ENCODE peak calls at places on chromosome 18, in four cellular contexts. G is progenitor cell of endocrine pancreas, J is fibroblast of lung, L is esophagus squamous epithelium. E is an unnamed sample.
A peak's percentile ranks its signal among the peaks of the same experiment; 100 is the strongest.

GRCh38 chr18:3604626-3605408 is 154.8 kb downstream of the TGIF1 start:
- DNase-seq in G (no peak), J (peak; percentile 97), L (no peak), E (no peak)

GRCh38 chr18:59451963-59452362 is 92.9 kb upstream of the LMAN1 start:
- DNase-seq in J (no peak), G (no peak), L (no peak), E (no peak)

GRCh38 chr18:58819051-58819450 is 45.6 kb upstream of the ZNF532 start:
- DNase-seq in G (no peak), J (no peak), L (no peak), E (no peak)

GRCh38 chr18:22550366-22550765 is 132.7 kb upstream of the CTAGE1 start:
- DNase-seq in L (no peak), G (no peak), J (no peak), E (no peak)

GRCh38 chr18:59639821-59640220 is 57.4 kb downstream of the CCBE1 start:
- DNase-seq in L (no peak), G (no peak), J (no peak), E (no peak)

GRCh38 chr18:44497757-44498490 is 182.8 kb upstream of the SETBP1 start:
- DNase-seq in J (no peak), G (no peak), L (no peak), E (no peak)

GRCh38 chr18:22846088-22846683 is 86.9 kb upstream of the RBBP8 start:
- DNase-seq in G (no peak), J (peak; percentile 43), L (no peak), E (no peak)

GRCh38 chr18:60413944-60414547 is 41.5 kb upstream of the MC4R start:
- DNase-seq in L (no peak), G (no peak), J (peak; percentile 9), E (peak; percentile 43)

GRCh38 chr18:45464619-45465018 is 150.7 kb upstream of the SLC14A2 start:
- DNase-seq in J (no peak), L (no peak), G (no peak), E (no peak)

GRCh38 chr18:63907649-63908048 is at the start of gene SERPINB10:
- DNase-seq in J (no peak), L (no peak), G (no peak), E (no peak)

GRCh38 chr18:3528251-3528650 is 78.3 kb downstream of the TGIF1 start:
- DNase-seq in L (no peak), J (no peak), G (no peak), E (no peak)

GRCh38 chr18:59748628-59749360 is 51.6 kb upstream of the CCBE1 start:
- DNase-seq in L (no peak), J (peak; percentile 74), G (no peak), E (no peak)

GRCh38 chr18:7417742-7418141 is 149.4 kb upstream of the PTPRM start:
- DNase-seq in J (no peak), L (no peak), G (no peak), E (no peak)

GRCh38 chr18:59606193-59607175 is 90.7 kb downstream of the CCBE1 start:
- DNase-seq in G (no peak), L (no peak), J (peak; percentile 92), E (no peak)

GRCh38 chr18:53153281-53153680 is 813.3 kb downstream of the DCC start:
- DNase-seq in L (no peak), J (no peak), G (no peak), E (peak; percentile 73)

GRCh38 chr18:26416652-26417150 is 131.7 kb downstream of the KCTD1 start:
- DNase-seq in L (no peak), G (no peak), J (no peak), E (no peak)

GRCh38 chr18:35703043-35703688 is 121.6 kb downstream of the GALNT1 start:
- DNase-seq in J (peak; percentile 4), L (no peak), G (no peak), E (no peak)

GRCh38 chr18:70457223-70457622 is 168.4 kb downstream of the SOCS6 start:
- DNase-seq in J (no peak), L (no peak), G (no peak), E (no peak)

DNA sequence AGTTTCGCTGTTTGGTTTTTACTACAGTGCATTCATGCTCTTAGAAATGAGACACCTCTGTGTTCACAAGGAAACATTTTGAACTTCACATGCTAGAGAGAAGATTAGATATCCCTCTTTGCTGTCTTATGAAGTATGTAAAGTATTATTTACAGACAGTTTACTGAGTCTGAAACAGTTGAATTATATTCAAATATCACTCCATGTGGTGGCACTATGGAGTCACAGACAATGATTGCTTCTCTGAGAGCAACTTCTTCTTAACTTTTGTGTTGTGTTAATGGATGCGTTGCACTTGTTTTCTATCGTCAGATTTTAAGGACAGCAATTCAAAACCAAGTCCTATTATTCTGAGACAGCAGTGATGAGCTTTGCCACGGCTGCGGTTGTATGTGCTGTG is 823.6 kb downstream of the GALR1 start:
- DNase-seq in J (no peak), L (no peak), G (no peak), E (no peak)
- TF ChIP-seq CTCF in J (no peak), L (peak; percentile 10), G (peak; percentile 26), E (peak; percentile 7)

GRCh38 chr18:48665654-48666053 is 126.8 kb downstream of the CTIF start:
- DNase-seq in J (no peak), G (no peak), L (no peak), E (no peak)

GRCh38 chr18:48669180-48669675 is 130.4 kb downstream of the CTIF start:
- DNase-seq in J (no peak), L (no peak), G (no peak), E (no peak)

GRCh38 chr18:48666613-48667012 is 127.8 kb downstream of the CTIF start:
- DNase-seq in L (no peak), G (no peak), J (no peak), E (no peak)

GRCh38 chr18:48668466-48669179 is 129.8 kb downstream of the CTIF start:
- DNase-seq in L (no peak), G (no peak), J (no peak), E (no peak)

DNA sequence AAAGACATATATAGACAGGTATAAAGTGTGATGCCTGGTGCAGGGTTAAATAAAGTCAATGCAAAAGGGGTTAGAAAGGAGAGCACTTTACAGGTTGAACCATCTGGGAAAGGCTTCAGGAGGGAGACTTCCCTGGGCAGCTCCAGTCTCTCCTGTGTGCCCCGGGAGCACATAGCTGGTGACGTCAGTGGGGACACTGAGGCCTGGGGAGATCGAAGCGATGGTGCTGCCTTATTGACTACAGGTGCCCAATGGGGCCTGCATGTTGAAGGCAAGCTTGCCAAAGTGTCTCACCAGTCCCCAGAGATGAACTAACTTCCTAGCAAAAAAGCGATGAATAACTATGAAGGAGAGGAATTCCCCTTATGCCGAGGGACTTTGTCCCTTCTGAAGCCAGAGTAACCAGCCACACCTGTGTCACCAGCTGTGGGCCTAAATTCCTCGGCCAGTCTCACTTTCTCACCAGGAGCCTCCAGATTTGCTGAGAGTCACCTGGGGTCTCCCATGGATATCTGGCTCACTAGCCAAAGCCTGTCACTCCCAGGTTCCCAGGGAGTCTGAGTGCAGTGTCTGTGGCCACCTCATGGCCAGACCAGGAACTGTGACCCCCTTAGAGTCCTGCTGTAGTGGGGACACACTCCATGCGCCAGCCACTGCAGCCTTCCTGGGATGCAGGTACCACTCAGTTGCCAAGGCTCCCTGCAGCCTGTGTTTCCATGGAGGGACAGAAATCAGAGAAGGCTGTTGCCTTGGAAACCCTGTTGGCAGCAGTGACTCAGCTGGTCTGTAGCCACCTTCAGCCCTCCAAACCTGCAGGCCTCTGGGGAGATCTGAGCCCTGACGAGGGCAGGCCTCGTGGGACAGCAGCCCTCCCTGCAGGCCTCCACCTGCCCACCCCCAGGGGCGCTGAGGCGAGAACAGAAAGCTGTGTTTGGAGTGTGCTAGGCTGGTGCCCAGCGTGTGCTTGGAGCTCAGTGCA is 128.7 kb downstream of the CTIF start:
- DNase-seq in J (no peak), L (no peak), G (no peak), E (peak; percentile 58)
- TF ChIP-seq CTCF in J (no peak), L (no peak), G (peak; percentile 58), E (peak; percentile 67)

GRCh38 chr18:76803814-76804213 is 18.5 kb upstream of the ZNF236 start:
- DNase-seq in G (peak; percentile 24), J (peak; percentile 55), L (no peak), E (peak; percentile 77)

GRCh38 chr18:76808561-76808960 is 13.8 kb upstream of the ZNF236 start:
- DNase-seq in G (no peak), J (no peak), L (no peak), E (no peak)

GRCh38 chr18:76803413-76803812 is 18.9 kb upstream of the ZNF236 start:
- DNase-seq in L (no peak), J (no peak), G (no peak), E (no peak)

GRCh38 chr18:76806301-76806700 is 16.1 kb upstream of the ZNF236 start:
- DNase-seq in L (no peak), G (no peak), J (no peak), E (no peak)

DNA sequence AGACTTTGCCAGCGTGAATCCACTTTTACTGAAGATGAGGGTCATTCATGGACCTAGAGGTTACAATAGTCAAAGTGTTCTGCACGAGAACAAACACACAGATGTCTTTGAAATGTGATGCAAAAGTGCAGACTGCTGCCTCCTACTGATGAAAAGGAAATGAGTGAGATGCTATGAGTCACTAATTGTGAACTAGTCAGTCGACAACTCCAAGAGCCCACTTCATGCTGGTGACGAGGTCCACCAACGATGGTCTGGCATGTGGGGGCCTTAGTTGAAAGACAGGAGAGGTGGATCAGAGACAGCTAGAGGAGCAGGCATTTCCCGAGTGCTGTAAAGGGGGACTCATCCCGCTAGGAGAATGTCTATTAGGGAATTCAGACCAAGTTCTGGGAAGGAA is 17.1 kb upstream of the ZNF236 start:
- DNase-seq in J (no peak), G (no peak), L (no peak), E (no peak)
- TF ChIP-seq CTCF in J (no peak), G (no peak), L (no peak), E (no peak)

DNA sequence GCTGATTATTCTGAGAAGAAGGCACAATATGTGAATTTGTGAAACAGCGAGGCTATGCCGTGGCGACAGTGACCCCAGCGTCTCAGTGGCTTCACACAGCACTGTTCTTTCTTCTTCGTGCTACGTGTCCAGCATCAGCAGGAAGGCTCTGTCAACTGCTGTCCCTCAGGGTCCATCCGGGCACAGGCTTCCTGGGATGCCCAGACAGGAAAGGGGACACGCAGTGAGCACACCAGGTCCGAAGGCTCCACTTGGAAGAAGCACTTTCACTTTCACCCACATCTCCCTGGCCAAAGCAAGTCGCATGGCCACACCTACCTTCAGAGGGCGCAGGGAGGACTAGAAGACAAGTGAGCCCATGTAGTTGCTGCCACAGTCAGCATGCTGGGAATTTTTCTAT is 47.3 kb downstream of the PTGR3 start:
- DNase-seq in G (no peak), L (no peak), J (no peak), E (no peak)
- TF ChIP-seq CTCF in G (no peak), L (no peak), J (no peak), E (no peak)

GRCh38 chr18:47261902-47262301 is 10.4 kb upstream of the SKOR2 start:
- DNase-seq in G (no peak), J (no peak), L (no peak), E (no peak)

GRCh38 chr18:47263197-47263827 is 11.9 kb upstream of the SKOR2 start:
- DNase-seq in L (no peak), G (no peak), J (no peak), E (peak; percentile 75)

GRCh38 chr18:47260924-47261701 is 9.7 kb upstream of the SKOR2 start:
- DNase-seq in J (no peak), L (no peak), G (no peak), E (peak; percentile 77)

GRCh38 chr18:47262397-47263196 is 11.1 kb upstream of the SKOR2 start:
- DNase-seq in J (no peak), G (no peak), L (no peak), E (no peak)

GRCh38 chr18:47260138-47260923 is 8.9 kb upstream of the SKOR2 start:
- DNase-seq in G (peak; percentile 86), J (peak; percentile 26), L (no peak), E (peak; percentile 69)
- TF ChIP-seq CTCF in G (peak; percentile 16), J (no peak), L (no peak), E (no peak)

E was measured in glutamatergic neuron.